ENCODE peak calls at places on chromosomes 4 and X, in four cellular contexts. D is H9, O is mesenchymal stem cell, R is neuronal stem cell. F is an unnamed sample.

GRCh38 chr4:38519671-38520070 is 144.3 kb upstream of the KLF3 start:
- DNase-seq in D (no peak), O (no peak), R (no peak), F (no peak)

GRCh38 chrX:107711521-107712041 is 64.0 kb downstream of the TSC22D3 start:
- DNase-seq in D (no peak), O (peak; percentile 71), R (no peak), F (no peak)

GRCh38 chrX:153411988-153412574 is 809 bp downstream of the ZFP92 start:
- DNase-seq in D (no peak), O (no peak), R (no peak), F (no peak)

GRCh38 chrX:135737361-135738071 is 24.1 kb downstream of the CT45A1 start:
- DNase-seq in D (no peak), O (no peak), R (no peak), F (no peak)

GRCh38 chr4:44738615-44739014 is 12.3 kb upstream of the GNPDA2 start:
- DNase-seq in D (no peak), O (peak; percentile 27), R (no peak), F (peak; percentile 6)

GRCh38 chr4:25563071-25563564 is 92.5 kb upstream of the SLC34A2 start:
- DNase-seq in D (no peak), O (no peak), R (no peak), F (no peak)

GRCh38 chr4:65370709-65371108 is 299.6 kb downstream of the EPHA5 start:
- DNase-seq in D (no peak), O (no peak), R (no peak), F (no peak)

GRCh38 chrX:7083468-7084396 is 63.8 kb upstream of the STS start:
- DNase-seq in D (no peak), O (peak; percentile 91), R (no peak), F (peak; percentile 59)

GRCh38 chr4:76036855-76037254 is 985 bp upstream of the CXCL11 start:
- DNase-seq in D (peak; percentile 31), O (no peak), R (no peak), F (no peak)

GRCh38 chr4:155564880-155565279 is 101.8 kb upstream of the GUCY1A1 start:
- DNase-seq in D (no peak), O (no peak), R (no peak), F (no peak)

GRCh38 chr4:108774809-108775530 is 12.1 kb upstream of the ETNPPL start:
- DNase-seq in D (no peak), O (no peak), R (no peak), F (peak; percentile 5)

GRCh38 chr4:86822136-86822535 is 27.0 kb downstream of the SLC10A6 start:
- DNase-seq in D (no peak), O (no peak), R (no peak), F (no peak)

GRCh38 chr4:38128478-38129451 is 168.6 kb downstream of the PTTG2 start:
- DNase-seq in D (peak; percentile 74), O (no peak), R (no peak), F (peak; percentile 76)

GRCh38 chrX:147476008-147476407 is 435.7 kb upstream of the FMR1 start:
- DNase-seq in D (no peak), O (no peak), R (no peak), F (peak; percentile 31)

GRCh38 chr4:108172231-108172779 is 3.6 kb upstream of the LEF1 start:
- DNase-seq in D (peak; percentile 44), O (peak; percentile 60), R (peak; percentile 54), F (no peak)

GRCh38 chr4:20532871-20533870 is 167.1 kb upstream of the PACRGL start:
- DNase-seq in D (no peak), O (no peak), R (no peak), F (no peak)

GRCh38 chrX:119249836-119250340 is 13.8 kb downstream of the PGRMC1 start:
- DNase-seq in D (no peak), O (peak; percentile 10), R (no peak), F (no peak)

GRCh38 chr4:39045791-39046221 is 13.6 kb upstream of the TMEM156 start:
- DNase-seq in D (no peak), O (peak; percentile 60), R (no peak), F (no peak)

GRCh38 chr4:65063601-65064000 is 606.7 kb downstream of the EPHA5 start:
- DNase-seq in D (no peak), O (no peak), R (no peak), F (no peak)

GRCh38 chr4:101200561-101200960 is 146.8 kb downstream of the PPP3CA start:
- DNase-seq in D (no peak), O (peak; percentile 96), R (no peak), F (no peak)

GRCh38 chrX:55279832-55280231 is 15.1 kb upstream of the PAGE3 start:
- DNase-seq in D (no peak), O (no peak), R (no peak), F (no peak)

GRCh38 chr4:151250706-151251105 is 26.3 kb upstream of the PRSS48 start:
- DNase-seq in D (peak; percentile 63), O (no peak), R (peak; percentile 40), F (peak; percentile 13)

GRCh38 chr4:80322716-80323115 is 12.8 kb upstream of the CFAP299 start:
- DNase-seq in D (no peak), O (peak; percentile 57), R (no peak), F (no peak)

GRCh38 chr4:87543835-87544461 is 14.8 kb upstream of the SPARCL1 start:
- DNase-seq in D (no peak), O (peak; percentile 47), R (no peak), F (peak; percentile 70)

GRCh38 chr4:6288871-6289270 is 19.2 kb downstream of the WFS1 start:
- DNase-seq in D (no peak), O (no peak), R (no peak), F (no peak)

GRCh38 chrX:27565992-27566391 is 24.2 kb upstream of the DCAF8L2 start:
- DNase-seq in D (no peak), O (peak; percentile 1), R (no peak), F (peak; percentile 37)

GRCh38 chrX:2502668-2503519 is 2.1 kb upstream of the DHRSX start:
- DNase-seq in D (no peak), O (peak; percentile 82), R (no peak), F (no peak)

GRCh38 chr4:168408620-168409019 is 71.7 kb downstream of the DDX60L start:
- DNase-seq in D (no peak), O (peak; percentile 94), R (no peak), F (no peak)

GRCh38 chrX:12791253-12792228 is at the start of gene PRPS2:
- DNase-seq in D (peak; percentile 72), O (peak; percentile 51), R (peak; percentile 48), F (peak; percentile 67)

GRCh38 chr4:80307774-80308465 is 27.6 kb upstream of the CFAP299 start:
- DNase-seq in D (no peak), O (peak; percentile 56), R (no peak), F (peak; percentile 82)

GRCh38 chrX:146906166-146906565 is 91.6 kb upstream of the CXorf51A start:
- DNase-seq in D (no peak), O (no peak), R (no peak), F (no peak)

GRCh38 chr4:67700119-67700873 is 659 bp downstream of the UBA6 start:
- DNase-seq in D (no peak), O (peak; percentile 39), R (no peak), F (no peak)

GRCh38 chr4:152103181-152103901 is 342.5 kb upstream of the GATB start:
- DNase-seq in D (no peak), O (peak; percentile 26), R (no peak), F (no peak)

GRCh38 chr4:83581411-83582288 is 45.7 kb downstream of the GPAT3 start:
- DNase-seq in D (no peak), O (no peak), R (no peak), F (no peak)

GRCh38 chrX:133389975-133390374 is 25.3 kb downstream of the GPC4 start:
- DNase-seq in D (no peak), O (no peak), R (no peak), F (no peak)

GRCh38 chrX:133391116-133391515 is 24.2 kb downstream of the GPC4 start:
- DNase-seq in D (no peak), O (no peak), R (no peak), F (no peak)

GRCh38 chrX:133394765-133395164 is 20.5 kb downstream of the GPC4 start:
- DNase-seq in D (no peak), O (no peak), R (no peak), F (no peak)

DNA sequence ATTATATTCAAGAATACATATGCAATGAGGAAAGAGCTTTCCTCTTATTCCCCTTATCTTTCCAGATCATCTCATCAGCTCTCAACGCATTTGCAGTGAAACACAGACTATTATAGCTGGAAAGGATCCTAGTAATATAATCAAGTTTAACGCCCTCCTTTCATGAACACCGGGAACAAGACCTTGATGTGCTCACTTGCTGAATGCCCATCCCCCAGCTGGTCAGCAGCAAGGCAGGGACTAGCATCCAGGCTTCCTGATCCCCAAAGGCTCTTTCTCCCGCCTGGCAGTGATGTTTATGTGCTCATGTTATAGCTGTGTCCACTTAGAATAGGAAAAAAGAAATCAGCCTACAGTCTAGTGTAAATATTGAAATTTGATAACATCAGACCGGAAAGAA is 24.6 kb downstream of the GPC4 start:
- DNase-seq in D (no peak), O (no peak), R (no peak), F (no peak)
- H2BK5ac ChIP-seq in D (no peak overlapping the region), O (no peak overlapping the region), R (no peak overlapping the region), F (no peak overlapping the region)

GRCh38 chr4:112897548-112897947 is 151.9 kb upstream of the ANK2 start:
- DNase-seq in D (peak; percentile 44), O (no peak), R (no peak), F (peak; percentile 77)
- H3K4me1 ChIP-seq in D (peaks cover 10% of the 10 kb centered on the region), O (peaks cover 2% of the 10 kb centered on the region), R (peaks cover 13% of the 10 kb centered on the region), F (peaks cover 11% of the 10 kb centered on the region)

GRCh38 chr4:41644288-41644914 is 104.1 kb downstream of the PHOX2B start:
- DNase-seq in D (peak; percentile 93), O (peak; percentile 67), R (peak; percentile 81), F (peak; percentile 95)
- H2BK5ac ChIP-seq in D (no peak overlapping the region), O (no peak overlapping the region), R (no peak overlapping the region), F (no peak overlapping the region)

GRCh38 chrX:149493567-149494562 is 11.2 kb downstream of the IDS start:
- DNase-seq in D (no peak), O (peak; percentile 30), R (no peak), F (peak; percentile 51)

GRCh38 chrX:149495573-149496071 is 9.5 kb downstream of the IDS start:
- DNase-seq in D (no peak), O (peak; percentile 89), R (no peak), F (peak; percentile 54)

GRCh38 chrX:149497054-149497453 is 8.1 kb downstream of the IDS start:
- DNase-seq in D (no peak), O (no peak), R (no peak), F (no peak)

GRCh38 chrX:149497626-149498025 is 7.5 kb downstream of the IDS start:
- DNase-seq in D (no peak), O (no peak), R (no peak), F (no peak)

GRCh38 chrX:149494844-149495565 is 10.1 kb downstream of the IDS start:
- DNase-seq in D (no peak), O (no peak), R (no peak), F (no peak)
- H3K4me1 ChIP-seq in D (no peaks in the 10 kb centered on the region), O (peaks cover 27% of the 10 kb centered on the region), R (no peaks in the 10 kb centered on the region), F (no peaks in the 10 kb centered on the region)

F was measured in mesendoderm.